ENCODE peak calls at places on chromosomes 1 and 21, in six cellular contexts. T is adrenal gland, E is gastrocnemius medialis, B is tibial nerve, X is neural progenitor cell, Y is testis. Q is an unnamed sample.

GRCh38 chr1:147452809-147453208 is 88.5 kb upstream of the BCL9 start:
- DNase-seq in T (no peak), E (no peak), B (no peak), X (no peak), Y (no peak), Q (no peak)

GRCh38 chr1:36162680-36163079 is 6.7 kb downstream of the MAP7D1 start:
- DNase-seq in T (no peak), E (no peak), B (no peak), X (no peak), Y (no peak), Q (no peak)

GRCh38 chr1:162736633-162737067 is 53.9 kb upstream of the HSD17B7 start:
- DNase-seq in T (no peak), E (no peak), B (no peak), X (no peak), Y (no peak), Q (no peak)

GRCh38 chr21:45329261-45330074 is 41.8 kb upstream of the POFUT2 start:
- DNase-seq in T (no peak), E (no peak), B (no peak), X (no peak), Y (no peak), Q (no peak)

GRCh38 chr1:205375816-205376545 is 19.3 kb upstream of the KLHDC8A start:
- DNase-seq in T (peak; percentile 79), E (no peak), B (no peak), X (peak; percentile 79), Y (peak; percentile 84), Q (peak; percentile 72)

GRCh38 chr1:93842750-93843500 is 36.1 kb downstream of the DNTTIP2 start:
- DNase-seq in T (no peak), E (no peak), B (no peak), X (no peak), Y (peak; percentile 62), Q (no peak)

GRCh38 chr1:95731466-95731865 is 497.5 kb downstream of the RWDD3 start:
- DNase-seq in T (no peak), E (no peak), B (no peak), X (no peak), Y (no peak), Q (no peak)

GRCh38 chr1:75430526-75430925 is 180.4 kb downstream of the SLC44A5 start:
- DNase-seq in T (no peak), E (no peak), B (no peak), X (no peak), Y (no peak), Q (no peak)

GRCh38 chr1:50930965-50931737 is 28.9 kb downstream of the FAF1 start:
- DNase-seq in T (no peak), E (no peak), B (no peak), X (no peak), Y (no peak), Q (no peak)

GRCh38 chr1:51551081-51551480 is 32.0 kb upstream of the EPS15 start:
- DNase-seq in T (no peak), E (no peak), B (no peak), X (no peak), Y (no peak), Q (no peak)

GRCh38 chr1:147748687-147749350 is 11.6 kb downstream of the GJA5 start:
- DNase-seq in T (no peak), E (no peak), B (no peak), X (no peak), Y (no peak), Q (no peak)

GRCh38 chr1:92754000-92754787 is 30.7 kb downstream of the EVI5 start:
- DNase-seq in T (no peak), E (no peak), B (no peak), X (no peak), Y (no peak), Q (no peak)

GRCh38 chr1:44283524-44284173 is 70.4 kb downstream of the DMAP1 start:
- DNase-seq in T (no peak), E (no peak), B (no peak), X (no peak), Y (no peak), Q (no peak)

GRCh38 chr1:171817511-171818265 is 23.6 kb upstream of the DNM3 start:
- DNase-seq in T (peak; percentile 88), E (peak; percentile 67), B (no peak), X (peak; percentile 38), Y (no peak), Q (peak; percentile 20)

GRCh38 chr1:234975122-234975940 is 153.3 kb downstream of the TOMM20 start:
- DNase-seq in T (peak; percentile 81), E (no peak), B (no peak), X (no peak), Y (no peak), Q (no peak)

GRCh38 chr1:181318858-181319235 is 164.5 kb upstream of the CACNA1E start:
- DNase-seq in T (no peak), E (no peak), B (no peak), X (no peak), Y (no peak), Q (no peak)

GRCh38 chr1:168081373-168082007 is 55.2 kb downstream of the GPR161 start:
- DNase-seq in T (no peak), E (peak; percentile 51), B (peak; percentile 23), X (no peak), Y (no peak), Q (no peak)

GRCh38 chr1:68151690-68152089 is 80.6 kb downstream of the WLS start:
- DNase-seq in T (no peak), E (no peak), B (no peak), X (no peak), Y (no peak), Q (no peak)

GRCh38 chr1:98355656-98356384 is 305.7 kb upstream of the SNX7 start:
- DNase-seq in T (no peak), E (no peak), B (no peak), X (no peak), Y (no peak), Q (no peak)

GRCh38 chr1:79090985-79091384 is 84.5 kb upstream of the ADGRL4 start:
- DNase-seq in T (no peak), E (no peak), B (no peak), X (no peak), Y (no peak), Q (no peak)

DNA sequence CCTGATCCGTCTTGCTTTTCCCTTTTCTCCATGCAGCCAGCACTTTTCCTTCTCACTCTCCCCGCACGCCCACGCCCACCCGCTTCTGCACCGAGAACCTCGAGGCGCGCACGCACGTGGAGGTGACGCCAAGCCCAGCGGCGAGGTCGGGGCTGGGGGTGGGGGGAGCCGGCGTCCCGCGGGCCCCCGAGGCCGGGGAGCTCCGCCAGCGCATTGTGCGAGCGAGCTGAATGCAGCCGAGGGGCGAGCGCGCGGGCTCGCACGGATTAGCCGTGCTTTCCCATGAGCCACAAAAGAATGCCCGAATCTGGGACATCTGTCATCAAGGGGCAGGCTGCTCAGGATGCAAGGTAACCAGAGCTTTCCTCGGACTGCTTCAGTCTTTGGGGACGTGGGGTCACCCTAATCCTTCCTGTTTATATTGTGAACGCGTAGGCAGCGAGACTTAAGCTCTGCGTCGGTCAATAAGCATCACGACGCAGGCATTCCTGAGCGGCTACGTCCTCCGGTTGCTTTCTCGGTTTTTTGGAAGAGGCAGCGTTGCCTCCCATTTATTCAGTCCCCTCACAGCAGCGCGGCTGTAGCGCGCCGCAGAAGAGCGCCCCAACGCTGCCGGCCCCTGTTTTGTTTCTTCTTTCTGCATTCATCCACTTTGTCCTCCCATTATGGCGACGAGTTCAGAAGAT is 67.3 kb upstream of the AKT3 start:
- DNase-seq in T (peak; percentile 68), E (no peak), B (no peak), X (peak; percentile 95), Y (peak; percentile 35), Q (peak; percentile 66)
- TF ChIP-seq CTCF in T (no peak), E (no peak), B (no peak), X (peak; percentile 27), Y (no peak), Q (no peak)

GRCh38 chr1:183407474-183407873 is 10.7 kb downstream of the NMNAT2 start:
- DNase-seq in T (no peak), E (no peak), B (no peak), X (no peak), Y (no peak), Q (no peak)

GRCh38 chr1:183407961-183408360 is 10.2 kb downstream of the NMNAT2 start:
- DNase-seq in T (no peak), E (no peak), B (no peak), X (no peak), Y (no peak), Q (no peak)

GRCh38 chr1:183414365-183414764 is 3.8 kb downstream of the NMNAT2 start:
- DNase-seq in T (no peak), E (no peak), B (no peak), X (no peak), Y (no peak), Q (no peak)

GRCh38 chr1:183416850-183417690 is 1.1 kb downstream of the NMNAT2 start:
- DNase-seq in T (peak; percentile 75), E (no peak), B (peak; percentile 43), X (peak; percentile 90), Y (peak; percentile 86), Q (peak; percentile 43)

GRCh38 chr1:183411091-183411490 is 7.1 kb downstream of the NMNAT2 start:
- DNase-seq in T (no peak), E (no peak), B (no peak), X (no peak), Y (no peak), Q (no peak)
- H3K27ac ChIP-seq in T (no peak overlapping the region), E (no peak overlapping the region), B (no peak overlapping the region), X (no peak overlapping the region), Y (no peak overlapping the region), Q (no peak overlapping the region)

GRCh38 chr1:151128800-151129199 is 17.6 kb downstream of the SEMA6C start:
- DNase-seq in T (no peak), E (peak; percentile 10), B (no peak), X (peak; percentile 22), Y (no peak), Q (no peak)

GRCh38 chr1:151131832-151132675 is 14.4 kb downstream of the SEMA6C start:
- DNase-seq in T (peak; percentile 51), E (peak; percentile 13), B (no peak), X (peak; percentile 69), Y (peak; percentile 71), Q (peak; percentile 59)

GRCh38 chr1:151132676-151133338 is 13.6 kb downstream of the SEMA6C start:
- DNase-seq in T (peak; percentile 20), E (no peak), B (no peak), X (peak; percentile 41), Y (no peak), Q (peak; percentile 43)

GRCh38 chr1:151133339-151133761 is 13.1 kb downstream of the SEMA6C start:
- DNase-seq in T (peak; percentile 48), E (peak; percentile 19), B (no peak), X (peak; percentile 36), Y (peak; percentile 66), Q (peak; percentile 70)

DNA sequence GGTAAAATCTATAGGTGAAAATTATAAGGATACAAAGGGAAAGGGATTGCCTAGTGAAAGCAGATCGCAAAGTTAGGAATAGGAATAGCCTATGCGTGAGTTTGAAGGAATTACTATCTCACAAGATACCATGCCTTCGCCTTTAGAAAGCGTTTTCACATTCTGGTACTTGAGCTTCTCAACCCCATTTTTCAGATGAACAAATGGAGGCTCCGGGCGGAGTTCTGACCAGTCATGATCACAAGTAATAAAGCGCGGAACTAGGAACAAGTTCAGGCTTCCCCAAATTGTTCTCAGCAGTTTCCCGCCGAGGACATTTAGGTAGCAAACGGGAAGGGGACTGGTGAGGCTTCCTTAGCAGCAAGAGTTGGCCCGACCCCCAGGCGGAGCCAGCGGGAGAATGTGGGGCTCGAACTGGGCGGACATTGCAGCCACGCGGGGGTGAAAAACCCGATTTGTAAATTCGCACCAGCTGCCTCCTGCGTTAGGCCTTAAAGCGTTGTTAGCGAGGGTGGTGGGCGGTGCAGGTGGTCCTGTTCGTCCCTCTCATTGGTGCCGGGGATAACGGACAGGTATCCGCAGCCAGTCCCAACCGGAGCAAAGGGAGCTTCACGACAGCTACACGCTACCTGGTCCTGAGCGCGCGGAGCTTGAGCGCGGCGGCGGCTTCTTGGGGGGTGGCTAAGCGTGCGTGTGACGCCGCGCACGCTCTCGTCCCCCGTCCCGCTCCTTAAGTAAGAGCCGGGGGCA is 15.4 kb downstream of the SEMA6C start:
- DNase-seq in T (peak; percentile 91), E (peak; percentile 77), B (peak; percentile 81), X (peak; percentile 95), Y (peak; percentile 93), Q (peak; percentile 94)
- TF ChIP-seq CTCF in T (no peak), E (no peak), B (peak; percentile 29), X (no peak), Y (no peak), Q (no peak)

GRCh38 chr1:228152097-228152917 is 2.6 kb downstream of the GJC2 start:
- DNase-seq in T (no peak), E (no peak), B (no peak), X (no peak), Y (no peak), Q (no peak)
- H3K27ac ChIP-seq in T (peak overlapping the region; percentile 90), E (no peak overlapping the region), B (peak overlapping the region; percentile 80), X (no peak overlapping the region), Y (no peak overlapping the region), Q (peak overlapping the region; percentile 99)

Q was measured in ovary.